ENCODE peak calls at places on chromosomes 13 and 19, in ten cellular contexts. One of them, this sample, is unnamed. For H3K9me3, the result is how much of the 10 kb centered on the place peaks cover.

GRCh38 chr13:46386996-46387851 is at the start of gene RUBCNL:
- DNase-seq in endothelial cell of umbilical vein: no peak
- DNase-seq in IMR-90: no peak
- DNase-seq in HCT116: peak
- DNase-seq in uterus: peak
- DNase-seq in adrenal gland: no peak
- DNase-seq in ovary: no peak
- DNase-seq in prostate gland: no peak
- DNase-seq in Peyer's patch: peak
- DNase-seq in A549: peak
- DNase-seq in this sample: no peak

GRCh38 chr13:106186366-106187030 is 349.0 kb downstream of the EFNB2 start:
- DNase-seq in endothelial cell of umbilical vein: no peak
- DNase-seq in IMR-90: peak
- DNase-seq in HCT116: no peak
- DNase-seq in uterus: no peak
- DNase-seq in adrenal gland: no peak
- DNase-seq in ovary: no peak
- DNase-seq in prostate gland: no peak
- DNase-seq in Peyer's patch: no peak
- DNase-seq in A549: no peak
- DNase-seq in this sample: no peak

GRCh38 chr19:8342684-8343482 is at the start of gene KANK3:
- DNase-seq in endothelial cell of umbilical vein: peak
- DNase-seq in IMR-90: peak
- DNase-seq in HCT116: peak
- DNase-seq in uterus: peak
- DNase-seq in adrenal gland: peak
- DNase-seq in ovary: peak
- DNase-seq in prostate gland: peak
- DNase-seq in Peyer's patch: peak
- DNase-seq in A549: peak
- DNase-seq in this sample: peak

GRCh38 chr19:50327013-50327412 is 2.2 kb downstream of the KCNC3 start:
- DNase-seq in endothelial cell of umbilical vein: no peak
- DNase-seq in IMR-90: no peak
- DNase-seq in HCT116: no peak
- DNase-seq in uterus: no peak
- DNase-seq in adrenal gland: no peak
- DNase-seq in ovary: no peak
- DNase-seq in prostate gland: no peak
- DNase-seq in Peyer's patch: no peak
- DNase-seq in A549: no peak
- DNase-seq in this sample: no peak

GRCh38 chr19:37470216-37470615 is 1.1 kb downstream of the ZNF570 start:
- DNase-seq in endothelial cell of umbilical vein: no peak
- DNase-seq in IMR-90: no peak
- DNase-seq in HCT116: no peak
- DNase-seq in uterus: no peak
- DNase-seq in adrenal gland: no peak
- DNase-seq in ovary: no peak
- DNase-seq in prostate gland: no peak
- DNase-seq in Peyer's patch: no peak
- DNase-seq in A549: no peak
- DNase-seq in this sample: no peak

GRCh38 chr13:42996584-42996983 is 4.5 kb upstream of the EPSTI1 start:
- DNase-seq in endothelial cell of umbilical vein: peak
- DNase-seq in IMR-90: peak
- DNase-seq in HCT116: peak
- DNase-seq in uterus: no peak
- DNase-seq in adrenal gland: no peak
- DNase-seq in ovary: no peak
- DNase-seq in prostate gland: no peak
- DNase-seq in Peyer's patch: no peak
- DNase-seq in A549: peak
- DNase-seq in this sample: no peak

GRCh38 chr13:67619987-67620386 is 389.9 kb upstream of the PCDH9 start:
- DNase-seq in endothelial cell of umbilical vein: no peak
- DNase-seq in IMR-90: peak
- DNase-seq in HCT116: no peak
- DNase-seq in uterus: no peak
- DNase-seq in adrenal gland: no peak
- DNase-seq in ovary: no peak
- DNase-seq in prostate gland: no peak
- DNase-seq in Peyer's patch: no peak
- DNase-seq in A549: peak
- DNase-seq in this sample: no peak

GRCh38 chr19:33390120-33390907 is 16.8 kb downstream of the CEBPG start:
- DNase-seq in endothelial cell of umbilical vein: peak
- DNase-seq in IMR-90: no peak
- DNase-seq in HCT116: no peak
- DNase-seq in uterus: peak
- DNase-seq in adrenal gland: no peak
- DNase-seq in ovary: peak
- DNase-seq in prostate gland: peak
- DNase-seq in Peyer's patch: peak
- DNase-seq in A549: no peak
- DNase-seq in this sample: peak

GRCh38 chr13:98622926-98623325 is 46.0 kb upstream of the STK24 start:
- DNase-seq in endothelial cell of umbilical vein: no peak
- DNase-seq in IMR-90: no peak
- DNase-seq in HCT116: no peak
- DNase-seq in uterus: no peak
- DNase-seq in adrenal gland: no peak
- DNase-seq in ovary: no peak
- DNase-seq in prostate gland: no peak
- DNase-seq in Peyer's patch: no peak
- DNase-seq in A549: no peak
- DNase-seq in this sample: no peak

GRCh38 chr19:9956956-9957355 is 20.6 kb upstream of the OLFM2 start:
- DNase-seq in endothelial cell of umbilical vein: no peak
- DNase-seq in IMR-90: peak
- DNase-seq in HCT116: no peak
- DNase-seq in uterus: no peak
- DNase-seq in adrenal gland: no peak
- DNase-seq in ovary: no peak
- DNase-seq in prostate gland: no peak
- DNase-seq in Peyer's patch: no peak
- DNase-seq in A549: no peak
- DNase-seq in this sample: no peak

GRCh38 chr13:100392709-100393630 is 195.6 kb downstream of the GGACT start:
- DNase-seq in endothelial cell of umbilical vein: peak
- DNase-seq in IMR-90: peak
- DNase-seq in HCT116: peak
- DNase-seq in uterus: peak
- DNase-seq in adrenal gland: peak
- DNase-seq in ovary: peak
- DNase-seq in prostate gland: no peak
- DNase-seq in Peyer's patch: no peak
- DNase-seq in A549: peak
- DNase-seq in this sample: peak

GRCh38 chr19:46624958-46625661 is at the start of gene PTGIR:
- DNase-seq in endothelial cell of umbilical vein: peak
- DNase-seq in IMR-90: peak
- DNase-seq in HCT116: no peak
- DNase-seq in uterus: peak
- DNase-seq in adrenal gland: peak
- DNase-seq in ovary: no peak
- DNase-seq in prostate gland: no peak
- DNase-seq in Peyer's patch: no peak
- DNase-seq in A549: no peak
- DNase-seq in this sample: peak

GRCh38 chr13:113883314-113883811 is 19.5 kb upstream of the GAS6 start:
- DNase-seq in endothelial cell of umbilical vein: no peak
- DNase-seq in IMR-90: no peak
- DNase-seq in HCT116: no peak
- DNase-seq in uterus: no peak
- DNase-seq in adrenal gland: no peak
- DNase-seq in ovary: no peak
- DNase-seq in prostate gland: no peak
- DNase-seq in Peyer's patch: no peak
- DNase-seq in A549: no peak
- DNase-seq in this sample: no peak

GRCh38 chr13:104297075-104297474 is 1230.9 kb upstream of the SLC10A2 start:
- DNase-seq in endothelial cell of umbilical vein: no peak
- DNase-seq in IMR-90: no peak
- DNase-seq in HCT116: no peak
- DNase-seq in uterus: no peak
- DNase-seq in adrenal gland: no peak
- DNase-seq in ovary: no peak
- DNase-seq in prostate gland: no peak
- DNase-seq in Peyer's patch: no peak
- DNase-seq in A549: no peak
- DNase-seq in this sample: no peak

DNA sequence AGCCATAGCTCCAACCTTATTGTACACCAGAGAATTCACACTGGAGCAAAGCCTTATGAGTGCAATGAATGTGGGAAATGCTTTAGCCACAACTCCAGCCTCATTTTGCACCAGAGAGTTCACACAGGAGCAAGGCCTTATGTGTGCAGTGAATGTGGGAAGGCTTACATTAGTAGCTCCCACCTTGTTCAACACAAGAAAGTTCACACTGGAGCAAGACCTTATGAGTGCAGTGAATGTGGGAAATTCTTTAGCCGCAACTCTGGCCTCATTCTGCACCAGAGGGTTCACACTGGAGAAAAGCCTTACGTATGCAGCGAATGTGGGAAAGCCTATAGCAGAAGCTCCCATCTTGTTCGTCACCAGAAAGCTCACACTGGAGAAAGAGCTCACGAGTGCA is 5.9 kb upstream of the TRAPPC2B start:
- DNase-seq in endothelial cell of umbilical vein: no peak
- DNase-seq in IMR-90: no peak
- DNase-seq in HCT116: no peak
- DNase-seq in uterus: no peak
- DNase-seq in adrenal gland: no peak
- DNase-seq in ovary: no peak
- DNase-seq in prostate gland: no peak
- DNase-seq in Peyer's patch: no peak
- DNase-seq in A549: no peak
- DNase-seq in this sample: no peak
- H3K9me3 ChIP-seq in endothelial cell of umbilical vein: under half
- H3K9me3 ChIP-seq in IMR-90: under half
- H3K9me3 ChIP-seq in HCT116: under half
- H3K9me3 ChIP-seq in uterus: half or more
- H3K9me3 ChIP-seq in adrenal gland: under half
- H3K9me3 ChIP-seq in ovary: under half
- H3K9me3 ChIP-seq in prostate gland: under half
- H3K9me3 ChIP-seq in Peyer's patch: under half
- H3K9me3 ChIP-seq in A549: half or more
- H3K9me3 ChIP-seq in this sample: half or more

DNA sequence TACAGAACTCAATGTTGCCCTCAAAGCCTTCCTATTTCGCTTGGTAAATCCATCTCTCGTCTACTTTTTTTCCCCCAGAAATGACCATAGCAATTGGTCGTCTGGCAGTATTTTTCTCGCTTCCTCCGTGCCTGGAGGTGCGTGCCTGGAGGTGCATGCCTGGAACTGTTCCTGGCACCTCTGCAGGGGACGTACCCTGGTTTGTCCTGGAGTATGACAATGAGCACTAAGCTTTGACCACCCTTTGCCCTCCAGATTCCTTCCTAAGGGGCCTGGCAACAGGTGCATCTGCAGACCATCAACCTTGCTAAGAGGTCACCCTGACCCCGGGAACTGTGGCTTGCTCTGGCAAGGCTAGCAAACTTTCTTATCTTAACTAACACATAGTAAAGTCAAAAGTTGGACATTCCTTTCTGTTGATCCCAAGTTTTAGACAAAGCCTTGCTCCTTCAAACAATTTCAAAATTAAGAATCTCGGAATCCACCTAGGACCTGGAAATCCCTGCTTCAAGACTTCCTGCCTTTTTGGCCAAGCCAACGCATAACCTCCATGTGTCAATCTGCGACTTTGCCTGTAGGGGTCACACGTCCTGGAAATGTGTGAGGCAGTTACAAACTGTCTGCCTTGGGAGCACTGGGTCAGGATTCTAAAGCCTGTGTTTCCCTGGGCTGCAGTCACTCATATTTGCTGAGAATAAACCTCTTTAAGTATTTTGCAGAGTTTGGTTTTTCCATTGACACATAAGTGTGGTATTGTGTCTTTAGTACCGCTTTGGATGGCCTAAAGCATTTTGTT is 28.8 kb upstream of the TUBGCP3 start:
- DNase-seq in endothelial cell of umbilical vein: peak
- DNase-seq in IMR-90: peak
- DNase-seq in HCT116: peak
- DNase-seq in uterus: no peak
- DNase-seq in adrenal gland: no peak
- DNase-seq in ovary: no peak
- DNase-seq in prostate gland: no peak
- DNase-seq in Peyer's patch: no peak
- DNase-seq in A549: peak
- DNase-seq in this sample: no peak
- TF ChIP-seq CTCF in endothelial cell of umbilical vein: peak
- TF ChIP-seq CTCF in IMR-90: peak
- TF ChIP-seq CTCF in HCT116: peak
- TF ChIP-seq CTCF in uterus: peak
- TF ChIP-seq CTCF in adrenal gland: peak
- TF ChIP-seq CTCF in ovary: no peak
- TF ChIP-seq CTCF in prostate gland: peak
- TF ChIP-seq CTCF in Peyer's patch: peak
- TF ChIP-seq CTCF in A549: peak
- TF ChIP-seq CTCF in this sample: peak

DNA sequence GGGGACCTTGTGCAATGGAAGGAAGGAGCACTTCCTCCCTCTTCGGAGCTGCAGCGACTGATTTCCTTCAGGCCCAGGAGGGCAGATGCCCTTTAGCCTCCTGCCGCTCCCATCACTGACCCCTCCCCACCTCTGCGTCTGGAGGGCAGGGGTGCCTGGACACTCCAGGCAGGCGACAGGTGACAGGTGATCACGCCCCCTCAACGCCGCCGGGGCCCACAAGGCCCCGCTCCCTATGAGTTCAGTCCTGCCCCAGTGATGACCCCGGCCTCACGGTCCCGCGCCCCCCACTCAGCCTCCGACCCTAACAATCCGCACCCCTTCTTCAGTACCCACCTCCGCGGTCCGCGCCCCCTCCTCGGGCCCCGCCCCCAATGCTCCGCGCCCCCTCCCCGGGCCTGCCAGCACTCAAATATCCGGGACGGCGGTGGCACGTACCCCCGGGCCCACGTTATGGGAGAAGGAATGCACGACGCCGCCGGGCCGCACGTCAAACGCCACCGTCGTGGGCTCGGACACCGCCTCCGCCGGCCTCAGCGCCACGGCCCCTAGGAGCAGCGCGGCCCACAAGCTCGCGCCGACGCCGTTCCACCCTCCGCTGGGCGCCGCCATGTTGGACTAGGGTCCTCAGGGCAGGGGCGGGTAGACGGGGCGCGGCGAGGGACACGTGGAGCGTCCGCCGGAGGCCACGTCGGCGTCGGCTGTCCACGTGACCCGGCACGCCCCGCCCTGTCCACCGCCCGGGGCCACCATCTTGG is at the start of gene MYDGF:
- DNase-seq in endothelial cell of umbilical vein: peak
- DNase-seq in IMR-90: peak
- DNase-seq in HCT116: peak
- DNase-seq in uterus: peak
- DNase-seq in adrenal gland: peak
- DNase-seq in ovary: peak
- DNase-seq in prostate gland: peak
- DNase-seq in Peyer's patch: peak
- DNase-seq in A549: peak
- DNase-seq in this sample: peak
- TF ChIP-seq POLR2A in endothelial cell of umbilical vein: peak
- TF ChIP-seq POLR2A in IMR-90: peak
- TF ChIP-seq POLR2A in HCT116: peak
- TF ChIP-seq POLR2A in uterus: peak
- TF ChIP-seq POLR2A in adrenal gland: peak
- TF ChIP-seq POLR2A in ovary: peak
- TF ChIP-seq POLR2A in prostate gland: peak
- TF ChIP-seq POLR2A in Peyer's patch: peak
- TF ChIP-seq POLR2A in A549: peak
- TF ChIP-seq POLR2A in this sample: peak

GRCh38 chr19:22832031-22832762 is at the start of gene ZNF723:
- DNase-seq in endothelial cell of umbilical vein: no peak
- DNase-seq in IMR-90: no peak
- DNase-seq in HCT116: no peak
- DNase-seq in uterus: no peak
- DNase-seq in adrenal gland: no peak
- DNase-seq in ovary: no peak
- DNase-seq in prostate gland: no peak
- DNase-seq in Peyer's patch: no peak
- DNase-seq in A549: no peak
- DNase-seq in this sample: no peak
- H3K9me3 ChIP-seq in endothelial cell of umbilical vein: under half
- H3K9me3 ChIP-seq in IMR-90: under half
- H3K9me3 ChIP-seq in HCT116: under half
- H3K9me3 ChIP-seq in uterus: under half
- H3K9me3 ChIP-seq in adrenal gland: under half
- H3K9me3 ChIP-seq in ovary: under half
- H3K9me3 ChIP-seq in prostate gland: under half
- H3K9me3 ChIP-seq in Peyer's patch: under half
- H3K9me3 ChIP-seq in A549: half or more
- H3K9me3 ChIP-seq in this sample: under half